ENCODE peak calls at places on chromosome 19, in nine cellular contexts. One of them, this sample, is unnamed.
A peak's percentile ranks its signal among the peaks of the same experiment; 100 is the strongest.

GRCh38 chr19:56671613-56671994 is at the start of gene ZNF835:
- DNase-seq in tibial nerve: peak; percentile 81
- DNase-seq in WTC11: no peak
- DNase-seq in pons: peak; percentile 95
- DNase-seq in tibial artery: peak; percentile 88
- DNase-seq in stimulated activated CD4-positive, alpha-beta T cell treated with anti-CD3 and anti-CD28 coated beads, TNF-alpha, amount 100 ng/mL, for 48 hours: peak; percentile 75
- DNase-seq in activated T-helper 1 cell treated with Interleukin-2 at 50 U/mL for 16 hours: peak; percentile 63
- DNase-seq in CD8-positive, alpha-beta T cell: peak; percentile 80
- DNase-seq in NCI-H1092: peak; percentile 18
- DNase-seq in this sample: peak; percentile 4

GRCh38 chr19:55461974-55462628 is 659 bp upstream of the ISOC2 start:
- DNase-seq in tibial nerve: no peak
- DNase-seq in WTC11: no peak
- DNase-seq in pons: no peak
- DNase-seq in tibial artery: no peak
- DNase-seq in stimulated activated CD4-positive, alpha-beta T cell treated with anti-CD3 and anti-CD28 coated beads, TNF-alpha, amount 100 ng/mL, for 48 hours: no peak
- DNase-seq in activated T-helper 1 cell treated with Interleukin-2 at 50 U/mL for 16 hours: no peak
- DNase-seq in CD8-positive, alpha-beta T cell: no peak
- DNase-seq in NCI-H1092: no peak
- DNase-seq in this sample: peak; percentile 73

GRCh38 chr19:43380008-43380407 is 26.5 kb downstream of the CD177 start:
- DNase-seq in tibial nerve: no peak
- DNase-seq in WTC11: no peak
- DNase-seq in pons: no peak
- DNase-seq in tibial artery: no peak
- DNase-seq in stimulated activated CD4-positive, alpha-beta T cell treated with anti-CD3 and anti-CD28 coated beads, TNF-alpha, amount 100 ng/mL, for 48 hours: no peak
- DNase-seq in activated T-helper 1 cell treated with Interleukin-2 at 50 U/mL for 16 hours: no peak
- DNase-seq in CD8-positive, alpha-beta T cell: no peak
- DNase-seq in NCI-H1092: no peak
- DNase-seq in this sample: no peak

GRCh38 chr19:37505958-37506386 is 767 bp upstream of the ZNF793 start:
- DNase-seq in tibial nerve: no peak
- DNase-seq in WTC11: peak; percentile 73
- DNase-seq in pons: no peak
- DNase-seq in tibial artery: no peak
- DNase-seq in stimulated activated CD4-positive, alpha-beta T cell treated with anti-CD3 and anti-CD28 coated beads, TNF-alpha, amount 100 ng/mL, for 48 hours: no peak
- DNase-seq in activated T-helper 1 cell treated with Interleukin-2 at 50 U/mL for 16 hours: no peak
- DNase-seq in CD8-positive, alpha-beta T cell: no peak
- DNase-seq in NCI-H1092: no peak
- DNase-seq in this sample: no peak

GRCh38 chr19:11321206-11322126 is 18.0 kb downstream of the RAB3D start:
- DNase-seq in tibial nerve: no peak
- DNase-seq in WTC11: no peak
- DNase-seq in pons: no peak
- DNase-seq in tibial artery: no peak
- DNase-seq in stimulated activated CD4-positive, alpha-beta T cell treated with anti-CD3 and anti-CD28 coated beads, TNF-alpha, amount 100 ng/mL, for 48 hours: no peak
- DNase-seq in activated T-helper 1 cell treated with Interleukin-2 at 50 U/mL for 16 hours: no peak
- DNase-seq in CD8-positive, alpha-beta T cell: no peak
- DNase-seq in NCI-H1092: no peak
- DNase-seq in this sample: no peak

GRCh38 chr19:40523322-40524047 is 53.2 kb upstream of the SHKBP1 start:
- DNase-seq in tibial nerve: no peak
- DNase-seq in WTC11: peak; percentile 87
- DNase-seq in pons: peak; percentile 26
- DNase-seq in tibial artery: peak; percentile 29
- DNase-seq in stimulated activated CD4-positive, alpha-beta T cell treated with anti-CD3 and anti-CD28 coated beads, TNF-alpha, amount 100 ng/mL, for 48 hours: peak; percentile 39
- DNase-seq in activated T-helper 1 cell treated with Interleukin-2 at 50 U/mL for 16 hours: no peak
- DNase-seq in CD8-positive, alpha-beta T cell: peak; percentile 31
- DNase-seq in NCI-H1092: peak; percentile 40
- DNase-seq in this sample: no peak

GRCh38 chr19:51815038-51815437 is 20.1 kb downstream of the FPR3 start:
- DNase-seq in tibial nerve: no peak
- DNase-seq in WTC11: no peak
- DNase-seq in pons: no peak
- DNase-seq in tibial artery: no peak
- DNase-seq in stimulated activated CD4-positive, alpha-beta T cell treated with anti-CD3 and anti-CD28 coated beads, TNF-alpha, amount 100 ng/mL, for 48 hours: no peak
- DNase-seq in activated T-helper 1 cell treated with Interleukin-2 at 50 U/mL for 16 hours: no peak
- DNase-seq in CD8-positive, alpha-beta T cell: no peak
- DNase-seq in NCI-H1092: no peak
- DNase-seq in this sample: no peak

GRCh38 chr19:17153996-17154395 is 61.2 kb upstream of the USE1 start:
- DNase-seq in tibial nerve: no peak
- DNase-seq in WTC11: no peak
- DNase-seq in pons: no peak
- DNase-seq in tibial artery: no peak
- DNase-seq in stimulated activated CD4-positive, alpha-beta T cell treated with anti-CD3 and anti-CD28 coated beads, TNF-alpha, amount 100 ng/mL, for 48 hours: no peak
- DNase-seq in activated T-helper 1 cell treated with Interleukin-2 at 50 U/mL for 16 hours: no peak
- DNase-seq in CD8-positive, alpha-beta T cell: no peak
- DNase-seq in NCI-H1092: no peak
- DNase-seq in this sample: no peak

GRCh38 chr19:41753159-41753558 is 2.2 kb upstream of the CEACAM6 start:
- DNase-seq in tibial nerve: no peak
- DNase-seq in WTC11: peak; percentile 82
- DNase-seq in pons: no peak
- DNase-seq in tibial artery: peak; percentile 28
- DNase-seq in stimulated activated CD4-positive, alpha-beta T cell treated with anti-CD3 and anti-CD28 coated beads, TNF-alpha, amount 100 ng/mL, for 48 hours: peak; percentile 78
- DNase-seq in activated T-helper 1 cell treated with Interleukin-2 at 50 U/mL for 16 hours: peak; percentile 58
- DNase-seq in CD8-positive, alpha-beta T cell: peak; percentile 84
- DNase-seq in NCI-H1092: no peak
- DNase-seq in this sample: no peak

GRCh38 chr19:48795855-48796142 is 15.0 kb downstream of the BCAT2 start:
- DNase-seq in tibial nerve: no peak
- DNase-seq in WTC11: no peak
- DNase-seq in pons: no peak
- DNase-seq in tibial artery: peak; percentile 68
- DNase-seq in stimulated activated CD4-positive, alpha-beta T cell treated with anti-CD3 and anti-CD28 coated beads, TNF-alpha, amount 100 ng/mL, for 48 hours: no peak
- DNase-seq in activated T-helper 1 cell treated with Interleukin-2 at 50 U/mL for 16 hours: no peak
- DNase-seq in CD8-positive, alpha-beta T cell: no peak
- DNase-seq in NCI-H1092: no peak
- DNase-seq in this sample: no peak

GRCh38 chr19:47107201-47107952 is 6.2 kb downstream of the ZC3H4 start:
- DNase-seq in tibial nerve: no peak
- DNase-seq in WTC11: no peak
- DNase-seq in pons: peak; percentile 71
- DNase-seq in tibial artery: no peak
- DNase-seq in stimulated activated CD4-positive, alpha-beta T cell treated with anti-CD3 and anti-CD28 coated beads, TNF-alpha, amount 100 ng/mL, for 48 hours: no peak
- DNase-seq in activated T-helper 1 cell treated with Interleukin-2 at 50 U/mL for 16 hours: no peak
- DNase-seq in CD8-positive, alpha-beta T cell: peak; percentile 40
- DNase-seq in NCI-H1092: no peak
- DNase-seq in this sample: peak; percentile 48

GRCh38 chr19:35295792-35296462 is 4.0 kb downstream of the MAG start:
- DNase-seq in tibial nerve: no peak
- DNase-seq in WTC11: peak; percentile 48
- DNase-seq in pons: no peak
- DNase-seq in tibial artery: no peak
- DNase-seq in stimulated activated CD4-positive, alpha-beta T cell treated with anti-CD3 and anti-CD28 coated beads, TNF-alpha, amount 100 ng/mL, for 48 hours: peak; percentile 31
- DNase-seq in activated T-helper 1 cell treated with Interleukin-2 at 50 U/mL for 16 hours: peak; percentile 17
- DNase-seq in CD8-positive, alpha-beta T cell: peak; percentile 43
- DNase-seq in NCI-H1092: no peak
- DNase-seq in this sample: no peak

GRCh38 chr19:9952276-9952675 is 16.0 kb upstream of the OLFM2 start:
- DNase-seq in tibial nerve: no peak
- DNase-seq in WTC11: no peak
- DNase-seq in pons: no peak
- DNase-seq in tibial artery: no peak
- DNase-seq in stimulated activated CD4-positive, alpha-beta T cell treated with anti-CD3 and anti-CD28 coated beads, TNF-alpha, amount 100 ng/mL, for 48 hours: no peak
- DNase-seq in activated T-helper 1 cell treated with Interleukin-2 at 50 U/mL for 16 hours: no peak
- DNase-seq in CD8-positive, alpha-beta T cell: no peak
- DNase-seq in NCI-H1092: no peak
- DNase-seq in this sample: no peak

GRCh38 chr19:979318-979741 is 4.8 kb upstream of the WDR18 start:
- DNase-seq in tibial nerve: no peak
- DNase-seq in WTC11: no peak
- DNase-seq in pons: no peak
- DNase-seq in tibial artery: no peak
- DNase-seq in stimulated activated CD4-positive, alpha-beta T cell treated with anti-CD3 and anti-CD28 coated beads, TNF-alpha, amount 100 ng/mL, for 48 hours: no peak
- DNase-seq in activated T-helper 1 cell treated with Interleukin-2 at 50 U/mL for 16 hours: no peak
- DNase-seq in CD8-positive, alpha-beta T cell: no peak
- DNase-seq in NCI-H1092: no peak
- DNase-seq in this sample: no peak

This sample was measured in dermis microvascular lymphatic vessel endothelial cell.